ENCODE peak calls at places on chromosome 20, in six cellular contexts. One of them, this sample, is unnamed. For H4K20me1, the result is how much of the 10 kb centered on the place peaks cover.

GRCh38 chr20:38304845-38305447 is 990 bp downstream of the BPI start:
- DNase-seq in H9: peak
- DNase-seq in OCI-LY7: peak
- DNase-seq in hepatocyte: no peak
- DNase-seq in astrocyte: no peak
- DNase-seq in PC-9: no peak
- DNase-seq in this sample: peak

GRCh38 chr20:46975976-46976375 is 81.3 kb downstream of the EYA2 start:
- DNase-seq in H9: no peak
- DNase-seq in OCI-LY7: no peak
- DNase-seq in hepatocyte: no peak
- DNase-seq in astrocyte: no peak
- DNase-seq in PC-9: no peak
- DNase-seq in this sample: no peak

GRCh38 chr20:10357061-10357708 is 76.8 kb downstream of the MKKS start:
- DNase-seq in H9: no peak
- DNase-seq in OCI-LY7: no peak
- DNase-seq in hepatocyte: no peak
- DNase-seq in astrocyte: peak
- DNase-seq in PC-9: no peak
- DNase-seq in this sample: no peak

GRCh38 chr20:40532103-40532502 is 156.9 kb downstream of the MAFB start:
- DNase-seq in H9: peak
- DNase-seq in OCI-LY7: peak
- DNase-seq in hepatocyte: no peak
- DNase-seq in astrocyte: no peak
- DNase-seq in PC-9: no peak
- DNase-seq in this sample: no peak

GRCh38 chr20:37327748-37328147 is 18.2 kb upstream of the SRC start:
- DNase-seq in H9: no peak
- DNase-seq in OCI-LY7: no peak
- DNase-seq in hepatocyte: peak
- DNase-seq in astrocyte: peak
- DNase-seq in PC-9: no peak
- DNase-seq in this sample: peak

GRCh38 chr20:56683077-56683865 is 54.2 kb downstream of the TFAP2C start:
- DNase-seq in H9: no peak
- DNase-seq in OCI-LY7: no peak
- DNase-seq in hepatocyte: no peak
- DNase-seq in astrocyte: no peak
- DNase-seq in PC-9: peak
- DNase-seq in this sample: no peak

GRCh38 chr20:29079769-29080690 is 2177.4 kb upstream of the DEFB115 start:
- DNase-seq in H9: no peak
- DNase-seq in OCI-LY7: no peak
- DNase-seq in hepatocyte: no peak
- DNase-seq in astrocyte: no peak
- DNase-seq in PC-9: peak
- DNase-seq in this sample: peak

GRCh38 chr20:7146552-7147219 is 379.2 kb downstream of the BMP2 start:
- DNase-seq in H9: no peak
- DNase-seq in OCI-LY7: no peak
- DNase-seq in hepatocyte: no peak
- DNase-seq in astrocyte: no peak
- DNase-seq in PC-9: no peak
- DNase-seq in this sample: no peak

GRCh38 chr20:5770240-5770986 is 20.2 kb downstream of the SHLD1 start:
- DNase-seq in H9: no peak
- DNase-seq in OCI-LY7: peak
- DNase-seq in hepatocyte: no peak
- DNase-seq in astrocyte: no peak
- DNase-seq in PC-9: no peak
- DNase-seq in this sample: no peak

GRCh38 chr20:47926731-47927130 is 141.4 kb upstream of the SULF2 start:
- DNase-seq in H9: no peak
- DNase-seq in OCI-LY7: no peak
- DNase-seq in hepatocyte: no peak
- DNase-seq in astrocyte: no peak
- DNase-seq in PC-9: no peak
- DNase-seq in this sample: no peak

GRCh38 chr20:391041-391711 is 10.6 kb downstream of the TRIB3 start:
- DNase-seq in H9: no peak
- DNase-seq in OCI-LY7: no peak
- DNase-seq in hepatocyte: no peak
- DNase-seq in astrocyte: no peak
- DNase-seq in PC-9: no peak
- DNase-seq in this sample: no peak

GRCh38 chr20:47276856-47277541 is 79.5 kb downstream of the ZMYND8 start:
- DNase-seq in H9: no peak
- DNase-seq in OCI-LY7: no peak
- DNase-seq in hepatocyte: no peak
- DNase-seq in astrocyte: peak
- DNase-seq in PC-9: no peak
- DNase-seq in this sample: peak

GRCh38 chr20:11791316-11792228 is 126.1 kb upstream of the BTBD3 start:
- DNase-seq in H9: no peak
- DNase-seq in OCI-LY7: no peak
- DNase-seq in hepatocyte: peak
- DNase-seq in astrocyte: no peak
- DNase-seq in PC-9: peak
- DNase-seq in this sample: no peak

GRCh38 chr20:10297684-10298240 is 79.1 kb downstream of the SNAP25 start:
- DNase-seq in H9: no peak
- DNase-seq in OCI-LY7: no peak
- DNase-seq in hepatocyte: no peak
- DNase-seq in astrocyte: no peak
- DNase-seq in PC-9: no peak
- DNase-seq in this sample: peak

GRCh38 chr20:54123587-54124180 is 50.1 kb downstream of the CYP24A1 start:
- DNase-seq in H9: peak
- DNase-seq in OCI-LY7: no peak
- DNase-seq in hepatocyte: peak
- DNase-seq in astrocyte: peak
- DNase-seq in PC-9: peak
- DNase-seq in this sample: peak

GRCh38 chr20:54122189-54122588 is 51.6 kb downstream of the CYP24A1 start:
- DNase-seq in H9: no peak
- DNase-seq in OCI-LY7: no peak
- DNase-seq in hepatocyte: peak
- DNase-seq in astrocyte: peak
- DNase-seq in PC-9: peak
- DNase-seq in this sample: peak

GRCh38 chr20:54119744-54120143 is 49.4 kb upstream of the BCAS1 start:
- DNase-seq in H9: no peak
- DNase-seq in OCI-LY7: no peak
- DNase-seq in hepatocyte: no peak
- DNase-seq in astrocyte: no peak
- DNase-seq in PC-9: no peak
- DNase-seq in this sample: no peak

GRCh38 chr20:54126809-54127655 is 46.8 kb downstream of the CYP24A1 start:
- DNase-seq in H9: no peak
- DNase-seq in OCI-LY7: no peak
- DNase-seq in hepatocyte: no peak
- DNase-seq in astrocyte: no peak
- DNase-seq in PC-9: no peak
- DNase-seq in this sample: peak

DNA sequence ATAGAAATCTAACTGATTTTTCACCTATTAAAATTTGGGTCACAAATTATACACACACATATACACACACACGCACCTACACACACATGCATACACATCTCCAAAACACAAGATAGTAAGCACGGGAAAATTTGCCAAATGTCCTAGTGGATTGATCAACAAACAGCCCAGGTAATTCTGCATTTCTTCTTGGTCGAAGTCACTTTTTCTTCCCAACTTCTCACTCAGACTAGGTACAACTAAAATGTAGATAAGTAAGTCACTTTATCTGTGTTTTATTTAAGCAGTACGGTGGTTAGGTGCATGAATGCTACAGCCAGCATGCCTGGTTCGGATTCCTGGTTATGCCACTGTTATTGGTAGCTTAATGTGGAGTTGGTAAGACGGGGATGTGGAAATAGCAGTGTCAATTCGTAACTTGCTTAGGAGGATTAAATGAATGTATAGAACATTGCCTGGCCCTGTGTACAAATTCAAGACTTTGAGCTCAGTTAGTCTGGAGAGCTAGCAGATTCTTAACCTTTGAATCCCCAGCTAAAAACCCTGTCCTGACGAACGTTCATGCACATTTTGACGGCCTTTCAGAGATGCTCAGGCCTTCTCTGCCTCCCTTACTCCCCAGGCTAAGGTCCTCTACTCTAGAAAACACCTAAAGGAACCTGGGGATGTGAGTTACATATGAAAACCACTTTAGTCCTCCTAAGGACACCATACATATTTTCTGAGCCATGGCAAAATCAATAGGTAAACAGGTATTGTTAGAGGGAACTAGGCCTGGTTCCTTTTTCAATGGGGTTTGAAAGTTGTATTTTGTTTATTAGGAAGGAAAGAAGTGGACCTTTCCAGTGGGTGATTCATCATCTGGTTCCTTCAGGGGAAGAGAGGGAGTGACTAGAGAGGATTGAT is 50.9 kb downstream of the CYP24A1 start:
- DNase-seq in H9: no peak
- DNase-seq in OCI-LY7: no peak
- DNase-seq in hepatocyte: no peak
- DNase-seq in astrocyte: no peak
- DNase-seq in PC-9: no peak
- DNase-seq in this sample: no peak
- H3K27ac ChIP-seq in H9: no peak
- H3K27ac ChIP-seq in OCI-LY7: no peak
- H3K27ac ChIP-seq in hepatocyte: peak
- H3K27ac ChIP-seq in astrocyte: peak
- H3K27ac ChIP-seq in PC-9: peak
- H3K27ac ChIP-seq in this sample: no peak

GRCh38 chr20:35720165-35721123 is 21.2 kb downstream of the ROMO1 start:
- DNase-seq in H9: no peak
- DNase-seq in OCI-LY7: no peak
- DNase-seq in hepatocyte: no peak
- DNase-seq in astrocyte: no peak
- DNase-seq in PC-9: no peak
- DNase-seq in this sample: no peak
- H4K20me1 ChIP-seq in H9: under half
- H4K20me1 ChIP-seq in OCI-LY7: under half
- H4K20me1 ChIP-seq in hepatocyte: half or more
- H4K20me1 ChIP-seq in astrocyte: half or more
- H4K20me1 ChIP-seq in PC-9: half or more
- H4K20me1 ChIP-seq in this sample: under half

GRCh38 chr20:45109634-45110033 is 5.3 kb downstream of the WFDC5 start:
- DNase-seq in H9: no peak
- DNase-seq in OCI-LY7: no peak
- DNase-seq in hepatocyte: no peak
- DNase-seq in astrocyte: no peak
- DNase-seq in PC-9: no peak
- DNase-seq in this sample: no peak

GRCh38 chr20:45104786-45105185 is 3.9 kb upstream of the KCNS1 start:
- DNase-seq in H9: no peak
- DNase-seq in OCI-LY7: no peak
- DNase-seq in hepatocyte: no peak
- DNase-seq in astrocyte: peak
- DNase-seq in PC-9: peak
- DNase-seq in this sample: peak

GRCh38 chr20:45103072-45103471 is 2.1 kb upstream of the KCNS1 start:
- DNase-seq in H9: no peak
- DNase-seq in OCI-LY7: no peak
- DNase-seq in hepatocyte: no peak
- DNase-seq in astrocyte: no peak
- DNase-seq in PC-9: no peak
- DNase-seq in this sample: no peak

GRCh38 chr20:45101333-45101850 is 465 bp upstream of the KCNS1 start:
- DNase-seq in H9: no peak
- DNase-seq in OCI-LY7: no peak
- DNase-seq in hepatocyte: no peak
- DNase-seq in astrocyte: no peak
- DNase-seq in PC-9: no peak
- DNase-seq in this sample: no peak

GRCh38 chr20:45105317-45105716 is 4.4 kb upstream of the KCNS1 start:
- DNase-seq in H9: no peak
- DNase-seq in OCI-LY7: no peak
- DNase-seq in hepatocyte: no peak
- DNase-seq in astrocyte: no peak
- DNase-seq in PC-9: no peak
- DNase-seq in this sample: no peak
- H3K27ac ChIP-seq in H9: no peak
- H3K27ac ChIP-seq in OCI-LY7: no peak
- H3K27ac ChIP-seq in hepatocyte: no peak
- H3K27ac ChIP-seq in astrocyte: no peak
- H3K27ac ChIP-seq in PC-9: no peak
- H3K27ac ChIP-seq in this sample: no peak

GRCh38 chr20:63940071-63940471 is 16.1 kb downstream of the UCKL1 start:
- DNase-seq in H9: peak
- DNase-seq in OCI-LY7: no peak
- DNase-seq in hepatocyte: no peak
- DNase-seq in astrocyte: no peak
- DNase-seq in PC-9: no peak
- DNase-seq in this sample: no peak

GRCh38 chr20:63941282-63942060 is 14.7 kb downstream of the UCKL1 start:
- DNase-seq in H9: peak
- DNase-seq in OCI-LY7: peak
- DNase-seq in hepatocyte: no peak
- DNase-seq in astrocyte: no peak
- DNase-seq in PC-9: no peak
- DNase-seq in this sample: no peak

GRCh38 chr20:63940472-63941266 is 15.5 kb downstream of the UCKL1 start:
- DNase-seq in H9: peak
- DNase-seq in OCI-LY7: no peak
- DNase-seq in hepatocyte: no peak
- DNase-seq in astrocyte: no peak
- DNase-seq in PC-9: no peak
- DNase-seq in this sample: no peak

GRCh38 chr20:63937596-63937995 is 18.6 kb downstream of the UCKL1 start:
- DNase-seq in H9: no peak
- DNase-seq in OCI-LY7: no peak
- DNase-seq in hepatocyte: no peak
- DNase-seq in astrocyte: no peak
- DNase-seq in PC-9: no peak
- DNase-seq in this sample: no peak

GRCh38 chr20:63939061-63939935 is 16.9 kb downstream of the UCKL1 start:
- DNase-seq in H9: peak
- DNase-seq in OCI-LY7: no peak
- DNase-seq in hepatocyte: no peak
- DNase-seq in astrocyte: no peak
- DNase-seq in PC-9: no peak
- DNase-seq in this sample: no peak
- H4K20me1 ChIP-seq in H9: under half
- H4K20me1 ChIP-seq in OCI-LY7: under half
- H4K20me1 ChIP-seq in hepatocyte: under half
- H4K20me1 ChIP-seq in astrocyte: half or more
- H4K20me1 ChIP-seq in PC-9: half or more
- H4K20me1 ChIP-seq in this sample: under half